ENCODE peak calls at places on chromosome 7, in nine cellular contexts. U, K, M, F, Z, S, Q, J and T are unnamed samples.

GRCh38 chr7:5554287-5554785 is 130.7 kb upstream of the TNRC18 start:
- DNase-seq in U (no peak), K (no peak), M (no peak), F (no peak), Z (no peak), S (no peak), Q (peak; percentile 39), J (no peak), T (no peak)

GRCh38 chr7:53446170-53446569 is 410.7 kb downstream of the POM121L12 start:
- DNase-seq in U (no peak), K (no peak), M (no peak), F (no peak), Z (no peak), S (no peak), Q (no peak), J (no peak), T (no peak)

GRCh38 chr7:92761391-92762098 is 74.8 kb downstream of the CDK6 start:
- DNase-seq in U (no peak), K (no peak), M (no peak), F (no peak), Z (no peak), S (no peak), Q (no peak), J (no peak), T (no peak)

GRCh38 chr7:130897515-130898419 is 163.8 kb upstream of the KLF14 start:
- DNase-seq in U (no peak), K (no peak), M (peak; percentile 89), F (no peak), Z (no peak), S (no peak), Q (no peak), J (no peak), T (peak; percentile 38)

GRCh38 chr7:129557686-129558481 is 53.6 kb upstream of the NRF1 start:
- DNase-seq in U (no peak), K (no peak), M (no peak), F (no peak), Z (no peak), S (no peak), Q (peak; percentile 76), J (no peak), T (no peak)

GRCh38 chr7:91050677-91051076 is 213.6 kb upstream of the FZD1 start:
- DNase-seq in U (no peak), K (no peak), M (no peak), F (no peak), Z (no peak), S (no peak), Q (no peak), J (no peak), T (no peak)

GRCh38 chr7:28818996-28819395 is 139.1 kb downstream of the TRIL start:
- DNase-seq in U (no peak), K (no peak), M (no peak), F (no peak), Z (no peak), S (no peak), Q (no peak), J (no peak), T (no peak)

GRCh38 chr7:105734233-105734632 is 142.2 kb downstream of the ATXN7L1 start:
- DNase-seq in U (no peak), K (no peak), M (no peak), F (no peak), Z (no peak), S (no peak), Q (no peak), J (no peak), T (no peak)

GRCh38 chr7:87316846-87317545 is 28.5 kb upstream of the CROT start:
- DNase-seq in U (peak; percentile 68), K (no peak), M (no peak), F (no peak), Z (no peak), S (no peak), Q (no peak), J (no peak), T (no peak)

GRCh38 chr7:127347567-127348246 is 44.8 kb downstream of the ZNF800 start:
- DNase-seq in U (peak; percentile 71), K (peak; percentile 78), M (peak; percentile 87), F (peak; percentile 59), Z (peak; percentile 65), S (peak; percentile 70), Q (peak; percentile 77), J (no peak), T (peak; percentile 75)

GRCh38 chr7:48083114-48083830 is 5.8 kb upstream of the UPP1 start:
- DNase-seq in U (no peak), K (no peak), M (no peak), F (no peak), Z (no peak), S (no peak), Q (no peak), J (no peak), T (no peak)

GRCh38 chr7:108973075-108973474 is 403.4 kb downstream of the DNAJB9 start:
- DNase-seq in U (peak; percentile 11), K (no peak), M (no peak), F (no peak), Z (no peak), S (no peak), Q (peak; percentile 55), J (no peak), T (no peak)

GRCh38 chr7:500521-501420 is 18.9 kb downstream of the PDGFA start:
- DNase-seq in U (no peak), K (no peak), M (peak; percentile 64), F (no peak), Z (no peak), S (peak; percentile 9), Q (no peak), J (no peak), T (no peak)

GRCh38 chr7:142793156-142793555 is 22.4 kb downstream of the PRSS2 start:
- DNase-seq in U (no peak), K (no peak), M (no peak), F (no peak), Z (no peak), S (no peak), Q (no peak), J (no peak), T (no peak)
- H3K27ac ChIP-seq in U (no peak overlapping the region), K (no peak overlapping the region), M (no peak overlapping the region), F (no peak overlapping the region), Z (no peak overlapping the region), S (peak overlapping the region; percentile 59), Q (no peak overlapping the region), J (no peak overlapping the region), T (no peak overlapping the region)

GRCh38 chr7:37248396-37248836 is 200.2 kb downstream of the ELMO1 start:
- DNase-seq in U (no peak), K (peak; percentile 44), M (peak; percentile 62), F (peak; percentile 30), Z (no peak), S (no peak), Q (peak; percentile 98), J (no peak), T (peak; percentile 58)
- H3K4me3 ChIP-seq in U (no peak overlapping the region), K (no peak overlapping the region), M (no peak overlapping the region), F (no peak overlapping the region), Z (no peak overlapping the region), S (no peak overlapping the region), Q (no peak overlapping the region), J (no peak overlapping the region), T (no peak overlapping the region)

DNA sequence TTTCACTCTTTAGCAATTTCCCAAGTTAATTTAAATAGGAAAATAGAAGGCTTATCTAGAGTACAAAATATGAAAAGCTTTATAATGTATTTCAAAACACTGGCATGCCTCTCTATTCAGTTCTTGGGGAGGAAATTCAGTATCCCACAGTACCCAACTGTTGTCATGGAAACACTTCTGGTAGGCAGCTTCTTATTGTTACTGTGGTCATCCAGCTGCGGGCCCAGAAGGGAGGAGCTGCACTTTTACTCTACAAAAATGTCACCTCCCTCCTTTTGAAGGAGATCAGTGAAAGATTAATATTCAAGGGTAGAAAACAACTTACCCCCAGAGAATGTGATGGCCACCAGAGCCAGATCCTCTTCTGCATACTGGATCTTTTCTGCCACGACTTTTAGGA is 202.8 kb downstream of the RAPGEF5 start:
- DNase-seq in U (no peak), K (no peak), M (no peak), F (no peak), Z (no peak), S (no peak), Q (peak; percentile 60), J (no peak), T (no peak)
- H3K27ac ChIP-seq in U (no peak overlapping the region), K (no peak overlapping the region), M (no peak overlapping the region), F (no peak overlapping the region), Z (peak overlapping the region; percentile 88), S (no peak overlapping the region), Q (no peak overlapping the region), J (no peak overlapping the region), T (no peak overlapping the region)

GRCh38 chr7:149103424-149103823 is 12.9 kb upstream of the ZNF786 start:
- DNase-seq in U (no peak), K (no peak), M (no peak), F (no peak), Z (no peak), S (no peak), Q (peak; percentile 26), J (no peak), T (no peak)
- H3K4me3 ChIP-seq in U (no peak overlapping the region), K (no peak overlapping the region), M (no peak overlapping the region), F (no peak overlapping the region), Z (no peak overlapping the region), S (no peak overlapping the region), Q (no peak overlapping the region), J (no peak overlapping the region), T (no peak overlapping the region)

GRCh38 chr7:113904521-113904920 is 14.3 kb downstream of the PPP1R3A start:
- DNase-seq in U (no peak), K (no peak), M (no peak), F (no peak), Z (no peak), S (no peak), Q (no peak), J (no peak), T (no peak)

GRCh38 chr7:113912881-113913280 is 5.9 kb downstream of the PPP1R3A start:
- DNase-seq in U (no peak), K (no peak), M (no peak), F (no peak), Z (no peak), S (peak; percentile 11), Q (no peak), J (no peak), T (no peak)

DNA sequence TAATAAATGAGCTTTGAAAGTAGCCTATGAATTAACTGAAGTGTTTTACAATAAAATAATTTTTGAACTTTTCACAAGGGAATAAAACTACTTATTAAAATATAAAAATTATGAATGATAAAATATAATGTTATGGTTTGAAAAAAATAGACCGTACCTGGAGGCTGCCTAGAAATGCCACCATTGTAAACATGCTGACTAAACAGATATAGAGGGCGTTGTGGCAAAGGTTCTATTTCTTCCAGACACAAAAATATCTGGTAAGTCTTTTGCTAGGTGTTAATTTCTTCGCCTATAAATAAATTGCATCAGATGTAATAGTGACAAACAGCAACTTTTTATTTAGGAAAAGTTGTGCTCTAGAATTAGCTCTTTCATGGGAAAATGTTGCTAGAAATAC is 11.2 kb downstream of the PPP1R3A start:
- DNase-seq in U (no peak), K (no peak), M (no peak), F (no peak), Z (no peak), S (no peak), Q (no peak), J (no peak), T (no peak)
- H3K27ac ChIP-seq in U (no peak overlapping the region), K (no peak overlapping the region), M (no peak overlapping the region), F (no peak overlapping the region), Z (no peak overlapping the region), S (no peak overlapping the region), Q (no peak overlapping the region), J (no peak overlapping the region), T (no peak overlapping the region)